ENCODE peak calls at places on chromosome 21, in ten cellular contexts. I is left lung; M is CD4-positive, alpha-beta memory T cell; B is left ventricle myocardium inferior; P is CD4-positive, alpha-beta T cell; W is testis; J is lower lobe of right lung; G is PC-3; O is pancreas; L is adrenal gland. A is an unnamed sample.

GRCh38 chr21:19810779-19811178 is 1187.4 kb upstream of the NCAM2 start:
- DNase-seq in I (no peak), M (no peak), B (no peak), P (no peak), W (no peak), J (no peak), G (no peak), O (no peak), L (no peak), A (no peak)

GRCh38 chr21:29192999-29193563 is 62.6 kb downstream of the MAP3K7CL start:
- DNase-seq in I (no peak), M (no peak), B (peak; percentile 30), P (no peak), W (peak; percentile 54), J (no peak), G (no peak), O (no peak), L (no peak), A (no peak)

GRCh38 chr21:29571949-29572348 is 273.2 kb downstream of the BACH1 start:
- DNase-seq in I (no peak), M (no peak), B (no peak), P (no peak), W (no peak), J (no peak), G (no peak), O (no peak), L (no peak), A (no peak)

GRCh38 chr21:41770901-41771624 is 4.2 kb upstream of the RIPK4 start:
- DNase-seq in I (no peak), M (no peak), B (no peak), P (no peak), W (no peak), J (no peak), G (no peak), O (no peak), L (no peak), A (no peak)

GRCh38 chr21:44375281-44375651 is 21.8 kb downstream of the TRPM2 start:
- DNase-seq in I (peak; percentile 68), M (peak; percentile 43), B (no peak), P (peak; percentile 11), W (peak; percentile 26), J (peak; percentile 70), G (no peak), O (peak; percentile 42), L (no peak), A (no peak)

GRCh38 chr21:46078322-46078981 is 19.5 kb upstream of the COL6A2 start:
- DNase-seq in I (peak; percentile 27), M (no peak), B (no peak), P (no peak), W (peak; percentile 13), J (peak; percentile 39), G (no peak), O (peak; percentile 11), L (peak; percentile 6), A (no peak)

GRCh38 chr21:29462475-29462874 is 163.8 kb downstream of the BACH1 start:
- DNase-seq in I (no peak), M (no peak), B (no peak), P (no peak), W (no peak), J (no peak), G (no peak), O (no peak), L (no peak), A (no peak)

GRCh38 chr21:44510508-44511218 is 29.3 kb downstream of the KRTAP10-1 start:
- DNase-seq in I (peak; percentile 50), M (peak; percentile 84), B (peak; percentile 44), P (peak; percentile 81), W (peak; percentile 72), J (peak; percentile 79), G (peak; percentile 88), O (peak; percentile 64), L (peak; percentile 34), A (peak; percentile 41)

DNA sequence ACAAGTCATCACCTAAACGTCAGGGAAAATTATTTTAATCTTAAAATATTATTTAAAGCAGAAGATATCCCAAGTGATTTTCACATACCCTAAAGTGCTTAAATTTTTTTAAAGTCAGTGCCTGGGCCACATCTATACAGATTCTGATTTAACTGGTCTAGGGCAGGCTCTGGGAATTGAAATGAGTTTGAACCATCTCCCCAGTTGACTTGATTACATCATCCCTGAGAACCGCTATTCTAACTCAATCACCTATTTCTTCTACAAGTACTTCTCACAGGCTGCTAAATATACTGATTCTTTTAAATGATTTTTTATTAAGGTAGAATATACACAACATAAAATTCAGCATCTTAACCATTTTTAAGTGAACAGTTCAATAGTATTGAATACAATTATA is 19.6 kb downstream of the GART start:
- DNase-seq in I (no peak), M (no peak), B (no peak), P (no peak), W (no peak), J (no peak), G (no peak), O (no peak), L (no peak), A (no peak)
- H3K27ac ChIP-seq in I (no peak overlapping the region), M (no peak overlapping the region), B (no peak overlapping the region), P (no peak overlapping the region), W (no peak overlapping the region), J (no peak overlapping the region), G (no peak overlapping the region), O (no peak overlapping the region), L (no peak overlapping the region), A (no peak overlapping the region)

GRCh38 chr21:33028759-33029511 is 3.2 kb downstream of the OLIG2 start:
- DNase-seq in I (no peak), M (no peak), B (no peak), P (peak; percentile 30), W (no peak), J (no peak), G (no peak), O (no peak), L (no peak), A (no peak)

GRCh38 chr21:33028271-33028670 is 2.5 kb downstream of the OLIG2 start:
- DNase-seq in I (no peak), M (no peak), B (no peak), P (no peak), W (no peak), J (no peak), G (no peak), O (no peak), L (no peak), A (no peak)

GRCh38 chr21:33030633-33031032 is 4.9 kb downstream of the OLIG2 start:
- DNase-seq in I (no peak), M (no peak), B (no peak), P (no peak), W (no peak), J (no peak), G (no peak), O (no peak), L (no peak), A (no peak)

GRCh38 chr21:33029975-33030461 is 4.3 kb downstream of the OLIG2 start:
- DNase-seq in I (no peak), M (no peak), B (no peak), P (no peak), W (no peak), J (no peak), G (no peak), O (no peak), L (no peak), A (no peak)

DNA sequence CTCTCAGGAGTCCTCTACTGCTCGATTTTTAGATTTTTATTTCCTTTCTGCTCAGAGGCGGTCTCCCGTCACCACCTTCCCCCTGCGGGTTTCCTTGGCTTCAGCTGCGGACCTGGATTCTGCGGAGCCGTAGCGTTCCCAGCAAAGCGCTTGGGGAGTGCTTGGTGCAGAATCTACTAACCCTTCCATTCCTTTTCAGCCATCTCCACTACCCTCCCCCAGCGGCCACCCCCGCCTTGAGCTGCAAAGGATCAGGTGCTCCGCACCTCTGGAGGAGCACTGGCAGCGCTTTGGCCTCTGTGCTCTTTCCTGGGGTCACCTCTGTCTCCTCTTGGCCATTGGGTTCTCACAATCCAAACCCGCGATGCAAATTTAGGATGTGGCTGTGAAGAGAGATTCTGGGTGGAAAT is 3.8 kb downstream of the OLIG2 start:
- DNase-seq in I (no peak), M (no peak), B (no peak), P (no peak), W (no peak), J (no peak), G (no peak), O (no peak), L (no peak), A (no peak)
- H3K27ac ChIP-seq in I (no peak overlapping the region), M (no peak overlapping the region), B (no peak overlapping the region), P (no peak overlapping the region), W (no peak overlapping the region), J (no peak overlapping the region), G (no peak overlapping the region), O (no peak overlapping the region), L (no peak overlapping the region), A (no peak overlapping the region)

DNA sequence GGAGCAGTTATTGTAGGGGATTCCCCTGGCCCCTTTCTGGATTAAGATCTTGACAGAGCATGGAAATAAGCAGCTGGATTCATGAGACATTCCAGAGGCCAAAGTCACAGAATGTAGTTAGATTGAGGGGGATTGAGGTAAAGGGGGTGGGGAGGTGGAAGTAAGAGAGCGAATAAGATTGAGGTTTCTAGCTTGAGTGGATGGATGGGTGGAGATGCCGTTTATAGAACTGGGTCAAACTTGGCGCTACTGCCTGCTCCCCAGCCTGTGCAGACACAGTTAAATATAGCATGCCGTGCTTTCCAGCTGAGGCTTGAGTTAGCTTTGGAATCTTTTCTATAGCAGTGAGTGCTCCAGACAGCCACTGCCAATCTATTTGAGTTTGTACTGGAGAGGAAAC is 85.6 kb downstream of the DYRK1A start:
- DNase-seq in I (no peak), M (no peak), B (peak; percentile 31), P (no peak), W (no peak), J (no peak), G (no peak), O (no peak), L (peak; percentile 47), A (peak; percentile 38)
- H3K27ac ChIP-seq in I (peak overlapping the region; percentile 28), M (no peak overlapping the region), B (peak overlapping the region; percentile 71), P (no peak overlapping the region), W (no peak overlapping the region), J (no peak overlapping the region), G (no peak overlapping the region), O (no peak overlapping the region), L (peak overlapping the region; percentile 32), A (no peak overlapping the region)

DNA sequence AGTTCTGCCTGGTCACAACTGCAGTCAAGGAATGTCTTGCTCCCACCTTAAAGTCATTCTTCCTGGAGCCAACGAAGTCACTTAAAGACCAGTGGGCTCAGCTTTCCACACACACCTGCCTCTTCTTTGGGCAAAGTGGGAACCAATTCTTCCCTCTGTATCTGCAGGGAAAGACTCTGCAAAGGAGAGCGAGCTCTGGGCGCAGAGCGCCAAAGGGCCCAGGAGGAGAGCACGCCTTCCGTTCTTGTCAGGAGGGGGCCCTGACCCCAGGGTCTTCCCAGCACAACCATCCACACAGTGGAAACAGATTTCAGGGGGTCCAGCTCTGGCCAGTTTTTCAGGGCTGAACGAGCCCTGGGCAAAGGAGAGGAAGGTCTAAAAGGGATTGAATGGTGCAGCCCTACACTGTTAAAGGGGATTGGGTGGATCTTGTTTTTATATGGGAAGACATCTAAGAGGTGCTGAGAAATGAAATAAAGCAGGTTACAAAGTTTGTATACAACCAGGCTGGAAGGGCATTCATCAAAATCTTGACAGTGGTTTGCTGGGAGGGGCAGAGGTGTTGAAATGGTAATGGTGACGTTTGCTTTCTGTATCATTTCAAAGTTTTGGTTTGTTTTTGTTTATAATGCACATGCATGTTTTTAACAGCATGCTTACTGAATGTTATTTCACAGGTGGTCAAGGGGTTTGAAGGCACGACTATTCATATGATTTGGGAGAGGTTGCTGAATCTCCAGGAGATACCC is 6.9 kb upstream of the OLIG2 start:
- DNase-seq in I (no peak), M (no peak), B (no peak), P (no peak), W (no peak), J (no peak), G (no peak), O (no peak), L (no peak), A (no peak)
- H3K27ac ChIP-seq in I (no peak overlapping the region), M (no peak overlapping the region), B (no peak overlapping the region), P (no peak overlapping the region), W (no peak overlapping the region), J (no peak overlapping the region), G (no peak overlapping the region), O (no peak overlapping the region), L (no peak overlapping the region), A (no peak overlapping the region)